ENCODE peak calls at places on chromosomes 13 and 19, in six cellular contexts. A is fibroblast of lung; I is H9; Q is RWPE2; C is lower lobe of right lung; S is effector memory CD4-positive, alpha-beta T cell. M is an unnamed sample. For H3K4me1, the result is how much of the 10 kb centered on the place peaks cover.

GRCh38 chr19:51471527-51471926 is 6.8 kb upstream of the CEACAM18 start:
- DNase-seq in C (no peak), I (no peak), S (no peak), A (no peak), Q (no peak), M (no peak)

GRCh38 chr13:59391696-59392095 is 772.0 kb downstream of the DIAPH3 start:
- DNase-seq in Q (no peak), C (no peak), I (peak), S (peak), A (peak), M (peak)

GRCh38 chr19:55452381-55453325 is 8.8 kb downstream of the ISOC2 start:
- DNase-seq in I (peak), A (peak), C (no peak), S (no peak), Q (peak), M (peak)

GRCh38 chr13:109818891-109819290 is 32.5 kb upstream of the IRS2 start:
- DNase-seq in I (no peak), S (no peak), A (peak), Q (no peak), C (no peak), M (no peak)

GRCh38 chr19:13044160-13044853 is 49.0 kb downstream of the NFIX start:
- DNase-seq in S (no peak), I (no peak), A (no peak), Q (no peak), C (no peak), M (no peak)

GRCh38 chr13:49062297-49062896 is 86.7 kb downstream of the FNDC3A start:
- DNase-seq in Q (no peak), I (no peak), A (no peak), C (no peak), S (no peak), M (no peak)

GRCh38 chr13:79681069-79681468 is 200.1 kb downstream of the NDFIP2 start:
- DNase-seq in I (no peak), S (no peak), Q (no peak), A (no peak), C (no peak), M (no peak)

GRCh38 chr19:12721656-12722565 is 1.8 kb downstream of the TNPO2 start:
- DNase-seq in A (peak), C (peak), Q (no peak), I (peak), S (peak), M (peak)

GRCh38 chr13:99305180-99305965 is 1.8 kb downstream of the GPR183 start:
- DNase-seq in A (no peak), Q (no peak), S (no peak), C (no peak), I (no peak), M (no peak)
- H3K4me1 ChIP-seq in A (under half), Q (under half), S (under half), C (under half), I (under half), M (half or more)

GRCh38 chr13:98976338-98976737 is 1.5 kb downstream of the DOCK9 start:
- DNase-seq in Q (no peak), I (no peak), A (peak), S (no peak), C (no peak), M (no peak)
- H3K4me1 ChIP-seq in Q (under half), I (under half), A (under half), S (under half), C (under half), M (under half)

GRCh38 chr19:18432275-18433038 is 5.5 kb downstream of the ISYNA1 start:
- DNase-seq in C (no peak), I (no peak), Q (no peak), A (no peak), S (no peak), M (no peak)
- H3K4me1 ChIP-seq in C (under half), I (under half), Q (under half), A (under half), S (half or more), M (half or more)

GRCh38 chr19:34363094-34363493 is 1.9 kb upstream of the GPI start:
- DNase-seq in C (no peak), I (peak), A (no peak), S (no peak), Q (no peak), M (no peak)

GRCh38 chr19:34364462-34364829 is 550 bp upstream of the GPI start:
- DNase-seq in A (peak), S (no peak), C (no peak), I (no peak), Q (no peak), M (no peak)

GRCh38 chr19:34360354-34360909 is 4.6 kb upstream of the GPI start:
- DNase-seq in A (no peak), I (no peak), C (no peak), Q (no peak), S (no peak), M (no peak)

GRCh38 chr19:34363930-34364329 is 1.1 kb upstream of the GPI start:
- DNase-seq in I (no peak), Q (no peak), A (no peak), S (no peak), C (no peak), M (no peak)

GRCh38 chr19:34362679-34363069 is 2.3 kb upstream of the GPI start:
- DNase-seq in I (no peak), A (no peak), S (no peak), Q (no peak), C (no peak), M (no peak)
- H3K4me1 ChIP-seq in I (under half), A (under half), S (under half), Q (under half), C (under half), M (under half)

GRCh38 chr13:98563071-98563470 is 13.8 kb downstream of the STK24 start:
- DNase-seq in S (no peak), I (no peak), C (no peak), A (no peak), Q (no peak), M (no peak)
- H3K4me1 ChIP-seq in S (half or more), I (under half), C (half or more), A (under half), Q (under half), M (half or more)

GRCh38 chr13:24271231-24271610 is 38.2 kb upstream of the C1QTNF9 start:
- DNase-seq in Q (no peak), C (no peak), S (no peak), I (no peak), A (no peak), M (peak)

GRCh38 chr13:24272452-24273161 is 36.8 kb upstream of the C1QTNF9 start:
- DNase-seq in C (peak), S (no peak), Q (no peak), A (no peak), I (no peak), M (no peak)

GRCh38 chr13:24270639-24271131 is 38.7 kb upstream of the C1QTNF9 start:
- DNase-seq in C (peak), S (peak), I (no peak), Q (no peak), A (peak), M (peak)

GRCh38 chr13:24269803-24270202 is 39.6 kb upstream of the C1QTNF9 start:
- DNase-seq in S (no peak), A (peak), C (no peak), Q (no peak), I (no peak), M (no peak)

DNA sequence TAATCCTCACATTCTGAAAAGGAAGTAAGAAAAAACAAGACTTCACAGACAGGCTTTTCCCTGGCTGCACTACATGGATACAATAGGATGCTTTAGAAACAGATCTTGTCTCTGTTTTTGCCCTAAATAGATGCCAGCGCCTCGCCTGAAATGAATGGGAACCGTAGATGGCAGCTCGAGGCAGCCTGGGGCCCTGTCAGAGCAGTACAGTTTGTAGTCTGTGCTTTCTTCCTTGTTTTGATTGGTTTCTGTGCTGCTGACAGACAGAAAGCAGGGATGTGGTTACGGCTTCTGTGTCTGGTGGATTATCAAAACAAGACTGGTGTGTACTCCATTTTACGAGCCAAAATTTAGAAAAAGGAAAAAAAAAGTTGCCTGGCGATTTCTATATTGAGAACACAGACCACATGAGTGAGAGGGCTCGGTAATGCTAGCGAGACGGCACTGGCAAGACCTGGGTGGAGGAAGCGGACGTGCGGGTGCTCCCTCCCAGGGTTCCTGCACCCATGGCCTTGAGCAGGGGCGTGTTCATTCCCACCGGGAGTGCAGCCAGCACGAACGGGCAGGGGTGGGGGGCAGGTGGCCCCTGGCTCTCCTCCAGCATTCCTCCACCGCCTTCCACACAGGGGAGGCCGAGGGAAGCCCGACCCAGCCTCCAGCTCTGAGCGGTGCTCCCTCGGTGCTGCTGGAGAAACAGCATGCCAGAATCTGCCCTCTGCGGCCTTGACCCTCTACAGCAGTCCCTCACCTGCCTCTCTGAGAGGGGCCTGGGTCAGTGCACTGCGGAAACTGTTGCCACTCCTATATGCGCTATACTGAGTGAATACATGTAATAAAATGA is 37.5 kb upstream of the C1QTNF9 start:
- DNase-seq in A (peak), C (peak), S (peak), I (no peak), Q (no peak), M (peak)
- H3K4me1 ChIP-seq in A (under half), C (half or more), S (half or more), I (under half), Q (under half), M (half or more)

GRCh38 chr19:38850231-38850975 is 617 bp upstream of the HNRNPL start:
- DNase-seq in C (peak), S (peak), A (peak), I (peak), Q (peak), M (peak)
- H3K4me1 ChIP-seq in C (under half), S (under half), A (under half), I (under half), Q (under half), M (half or more)

GRCh38 chr13:65697843-65698242 is 1532.3 kb downstream of the PCDH9 start:
- DNase-seq in I (no peak), Q (no peak), A (no peak), S (no peak), C (no peak), M (no peak)
- H3K4me1 ChIP-seq in I (under half), Q (under half), A (under half), S (under half), C (under half), M (under half)

GRCh38 chr13:44271031-44271433 is 102.6 kb upstream of the SERP2 start:
- DNase-seq in Q (no peak), A (peak), C (no peak), S (no peak), I (no peak), M (no peak)
- H3K4me1 ChIP-seq in Q (under half), A (under half), C (under half), S (under half), I (under half), M (under half)

M was measured in CD4-positive, CD25-positive, alpha-beta regulatory T cell.